ENCODE peak calls at places on chromosomes 6 and 20, in ten cellular contexts. N is fibroblast of villous mesenchyme; D is heart right ventricle; F is fibroblast of the aortic adventitia; W is AG10803; Y is A673; B is ascending aorta; T is foreskin fibroblast; G is right lobe of liver; S is CD8-positive, alpha-beta T cell. C is an unnamed sample.
A peak's percentile ranks its signal among the peaks of the same experiment; 100 is the strongest.

GRCh38 chr20:37737806-37738442 is 44.1 kb downstream of the CTNNBL1 start:
- DNase-seq in N (peak; percentile 53), D (peak; percentile 24), F (peak; percentile 43), W (no peak), Y (no peak), B (no peak), T (no peak), G (no peak), S (no peak), C (no peak)

GRCh38 chr20:58870293-58871014 is 17.9 kb downstream of the GNAS start:
- DNase-seq in N (peak; percentile 60), D (peak; percentile 58), F (peak; percentile 73), W (peak; percentile 44), Y (peak; percentile 69), B (no peak), T (peak; percentile 82), G (peak; percentile 76), S (peak; percentile 54), C (no peak)

GRCh38 chr20:58719258-58719657 is 26.7 kb downstream of the NPEPL1 start:
- DNase-seq in N (no peak), D (no peak), F (no peak), W (no peak), Y (no peak), B (no peak), T (no peak), G (no peak), S (no peak), C (no peak)

GRCh38 chr20:445514-446336 is 16.6 kb downstream of the TBC1D20 start:
- DNase-seq in N (no peak), D (no peak), F (no peak), W (no peak), Y (no peak), B (no peak), T (no peak), G (peak; percentile 59), S (no peak), C (no peak)

GRCh38 chr6:116280161-116280959 is 630 bp upstream of the TSPYL1 start:
- DNase-seq in N (peak; percentile 12), D (no peak), F (peak; percentile 39), W (peak; percentile 16), Y (no peak), B (no peak), T (no peak), G (no peak), S (no peak), C (no peak)

GRCh38 chr6:73665686-73666319 is 12.0 kb upstream of the SLC17A5 start:
- DNase-seq in N (no peak), D (no peak), F (no peak), W (no peak), Y (peak; percentile 17), B (no peak), T (peak; percentile 43), G (no peak), S (no peak), C (no peak)

GRCh38 chr6:142885182-142885867 is 59.7 kb downstream of the HIVEP2 start:
- DNase-seq in N (peak; percentile 95), D (no peak), F (peak; percentile 97), W (peak; percentile 93), Y (peak; percentile 54), B (no peak), T (peak; percentile 92), G (no peak), S (peak; percentile 13), C (peak; percentile 95)

GRCh38 chr20:7123457-7123856 is 356.0 kb downstream of the BMP2 start:
- DNase-seq in N (no peak), D (peak; percentile 9), F (no peak), W (no peak), Y (no peak), B (no peak), T (no peak), G (no peak), S (no peak), C (no peak)

GRCh38 chr6:142592876-142593275 is 291.1 kb downstream of the ADGRG6 start:
- DNase-seq in N (no peak), D (no peak), F (no peak), W (no peak), Y (no peak), B (no peak), T (peak; percentile 5), G (no peak), S (no peak), C (no peak)

GRCh38 chr6:38593419-38593818 is 46.3 kb downstream of the BTBD9 start:
- DNase-seq in N (peak; percentile 14), D (no peak), F (peak; percentile 37), W (peak; percentile 23), Y (no peak), B (no peak), T (no peak), G (no peak), S (no peak), C (no peak)

GRCh38 chr20:41004561-41005360 is 23.9 kb upstream of the TOP1 start:
- DNase-seq in N (no peak), D (no peak), F (no peak), W (peak; percentile 9), Y (peak; percentile 48), B (no peak), T (peak; percentile 48), G (no peak), S (no peak), C (no peak)
- H3K4me3 ChIP-seq in N (peak overlapping the region; percentile 24), D (no peak overlapping the region), F (no peak overlapping the region), W (no peak overlapping the region), Y (no peak overlapping the region), B (no peak overlapping the region), T (no peak overlapping the region), G (no peak overlapping the region), S (no peak overlapping the region), C (no peak overlapping the region)

GRCh38 chr6:166952122-166952521 is 4.2 kb downstream of the RNASET2 start:
- DNase-seq in N (no peak), D (no peak), F (no peak), W (no peak), Y (no peak), B (no peak), T (no peak), G (no peak), S (no peak), C (no peak)

GRCh38 chr6:166950443-166950821 is 5.9 kb downstream of the RNASET2 start:
- DNase-seq in N (no peak), D (no peak), F (no peak), W (no peak), Y (no peak), B (no peak), T (no peak), G (no peak), S (no peak), C (no peak)

GRCh38 chr6:166949533-166950442 is 6.6 kb downstream of the RNASET2 start:
- DNase-seq in N (no peak), D (no peak), F (no peak), W (no peak), Y (no peak), B (no peak), T (peak; percentile 25), G (no peak), S (no peak), C (no peak)

GRCh38 chr6:166952567-166953464 is 3.5 kb downstream of the RNASET2 start:
- DNase-seq in N (no peak), D (no peak), F (no peak), W (no peak), Y (no peak), B (no peak), T (no peak), G (no peak), S (no peak), C (no peak)

DNA sequence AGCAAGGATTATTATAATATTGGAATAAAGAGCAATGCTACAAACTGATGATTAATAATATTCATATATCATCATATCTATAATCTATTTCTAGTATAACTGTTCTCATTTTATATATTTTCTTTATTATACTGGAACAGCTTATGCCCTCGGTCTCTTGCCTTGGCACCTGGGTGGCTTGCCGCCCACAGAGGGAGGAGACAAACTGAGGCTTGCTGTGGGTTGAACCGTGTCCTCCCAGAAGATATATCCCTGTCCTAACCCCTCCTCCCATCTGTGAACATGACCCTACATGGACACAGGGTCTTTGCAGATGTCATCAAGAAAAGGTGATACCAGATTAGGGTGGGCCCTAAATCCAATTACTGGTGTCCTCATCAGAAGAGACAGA is 4.7 kb downstream of the RNASET2 start:
- DNase-seq in N (no peak), D (no peak), F (no peak), W (no peak), Y (no peak), B (no peak), T (no peak), G (no peak), S (no peak), C (no peak)
- TF ChIP-seq CTCF in N (no peak), D (no peak), F (no peak), W (no peak), Y (no peak), B (no peak), T (no peak), G (no peak), S (no peak), C (no peak)

DNA sequence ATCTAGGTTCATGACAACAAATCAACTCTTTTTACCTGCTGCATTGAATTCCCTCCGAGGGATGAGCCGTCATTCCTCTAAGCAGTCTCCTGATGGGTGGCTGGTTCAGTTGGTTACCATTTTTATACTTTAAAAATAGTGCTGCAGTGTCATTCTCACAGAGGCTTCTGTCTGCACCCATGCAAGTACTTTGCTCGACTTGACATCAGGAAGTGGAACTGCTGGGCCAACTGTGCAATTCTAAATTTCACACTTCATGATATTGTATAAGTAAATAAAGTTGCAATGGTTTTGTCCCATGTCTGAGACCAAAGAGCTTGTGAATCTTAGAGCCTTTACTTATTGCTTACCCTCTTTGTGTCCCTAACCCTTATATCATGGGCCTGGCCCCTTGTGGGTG is 2.5 kb downstream of the BTN3A1 start:
- DNase-seq in N (no peak), D (no peak), F (no peak), W (no peak), Y (no peak), B (no peak), T (no peak), G (no peak), S (no peak), C (no peak)
- H3K4me3 ChIP-seq in N (no peak overlapping the region), D (no peak overlapping the region), F (no peak overlapping the region), W (no peak overlapping the region), Y (no peak overlapping the region), B (no peak overlapping the region), T (no peak overlapping the region), G (no peak overlapping the region), S (peak overlapping the region; percentile 43), C (no peak overlapping the region)

DNA sequence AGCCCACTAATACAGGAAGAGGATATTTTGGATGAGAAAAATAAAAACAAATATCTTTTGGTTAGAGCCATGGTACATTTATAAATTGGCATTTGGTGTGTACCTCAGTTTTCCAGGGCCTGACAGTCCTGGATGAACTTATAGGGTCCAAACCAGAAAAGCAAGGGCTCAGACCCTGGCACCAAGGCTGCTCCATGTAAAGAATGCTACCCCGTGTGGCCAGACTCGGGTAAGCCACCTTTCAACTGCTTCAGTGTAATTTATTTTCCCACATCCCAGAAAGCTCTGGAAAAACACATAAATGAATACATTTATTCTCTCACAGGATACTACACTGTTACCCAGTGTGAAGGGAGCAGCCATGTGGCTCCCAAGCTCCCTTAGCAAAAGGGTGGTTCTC is 13.9 kb downstream of the MRPL14 start:
- DNase-seq in N (no peak), D (no peak), F (no peak), W (no peak), Y (no peak), B (no peak), T (no peak), G (no peak), S (no peak), C (no peak)
- TF ChIP-seq CTCF in N (peak; percentile 30), D (no peak), F (peak; percentile 33), W (peak; percentile 17), Y (peak; percentile 15), B (no peak), T (no peak), G (peak; percentile 21), S (no peak), C (peak; percentile 11)

C was measured in AG04449.